ENCODE peak calls at places on chromosome 19, in ten cellular contexts. One of them, this sample, is unnamed. For H3K36me3, the result is how much of the 10 kb centered on the place peaks cover.

GRCh38 chr19:34962281-34962944 is 1.6 kb downstream of the ZNF792 start:
- DNase-seq in HCT116: no peak
- DNase-seq in CD4-positive, alpha-beta memory T cell: peak
- DNase-seq in mesendoderm: peak
- DNase-seq in esophagus squamous epithelium: no peak
- DNase-seq in aorta: no peak
- DNase-seq in mammary epithelial cell: no peak
- DNase-seq in CD8-positive, alpha-beta T cell: peak
- DNase-seq in prostate gland: no peak
- DNase-seq in OCI-LY7: peak
- DNase-seq in this sample: no peak

GRCh38 chr19:31141301-31141700 is 207.9 kb downstream of the TSHZ3 start:
- DNase-seq in CD8-positive, alpha-beta T cell: no peak
- DNase-seq in esophagus squamous epithelium: no peak
- DNase-seq in aorta: no peak
- DNase-seq in OCI-LY7: no peak
- DNase-seq in CD4-positive, alpha-beta memory T cell: no peak
- DNase-seq in mammary epithelial cell: no peak
- DNase-seq in HCT116: no peak
- DNase-seq in prostate gland: no peak
- DNase-seq in mesendoderm: no peak
- DNase-seq in this sample: no peak

GRCh38 chr19:29587059-29587458 is 19.0 kb upstream of the POP4 start:
- DNase-seq in esophagus squamous epithelium: no peak
- DNase-seq in aorta: no peak
- DNase-seq in CD4-positive, alpha-beta memory T cell: no peak
- DNase-seq in mesendoderm: no peak
- DNase-seq in prostate gland: no peak
- DNase-seq in OCI-LY7: no peak
- DNase-seq in CD8-positive, alpha-beta T cell: no peak
- DNase-seq in HCT116: no peak
- DNase-seq in mammary epithelial cell: no peak
- DNase-seq in this sample: no peak

GRCh38 chr19:41116261-41116660 is 2.0 kb downstream of the CYP2F1 start:
- DNase-seq in OCI-LY7: no peak
- DNase-seq in mammary epithelial cell: no peak
- DNase-seq in HCT116: no peak
- DNase-seq in mesendoderm: no peak
- DNase-seq in aorta: no peak
- DNase-seq in CD4-positive, alpha-beta memory T cell: no peak
- DNase-seq in CD8-positive, alpha-beta T cell: no peak
- DNase-seq in esophagus squamous epithelium: no peak
- DNase-seq in prostate gland: no peak
- DNase-seq in this sample: no peak

GRCh38 chr19:13984186-13984585 is 21.9 kb downstream of the RFX1 start:
- DNase-seq in prostate gland: no peak
- DNase-seq in HCT116: no peak
- DNase-seq in OCI-LY7: no peak
- DNase-seq in mesendoderm: no peak
- DNase-seq in mammary epithelial cell: no peak
- DNase-seq in esophagus squamous epithelium: no peak
- DNase-seq in CD8-positive, alpha-beta T cell: no peak
- DNase-seq in aorta: no peak
- DNase-seq in CD4-positive, alpha-beta memory T cell: no peak
- DNase-seq in this sample: no peak

GRCh38 chr19:42081584-42082258 is 5.8 kb downstream of the ZNF574 start:
- DNase-seq in HCT116: no peak
- DNase-seq in mammary epithelial cell: no peak
- DNase-seq in aorta: no peak
- DNase-seq in CD4-positive, alpha-beta memory T cell: no peak
- DNase-seq in OCI-LY7: peak
- DNase-seq in prostate gland: no peak
- DNase-seq in CD8-positive, alpha-beta T cell: no peak
- DNase-seq in esophagus squamous epithelium: no peak
- DNase-seq in mesendoderm: peak
- DNase-seq in this sample: no peak

GRCh38 chr19:6521718-6522646 is 8.8 kb upstream of the TNFSF9 start:
- DNase-seq in esophagus squamous epithelium: no peak
- DNase-seq in aorta: no peak
- DNase-seq in mesendoderm: peak
- DNase-seq in HCT116: no peak
- DNase-seq in CD8-positive, alpha-beta T cell: peak
- DNase-seq in mammary epithelial cell: no peak
- DNase-seq in OCI-LY7: peak
- DNase-seq in prostate gland: no peak
- DNase-seq in CD4-positive, alpha-beta memory T cell: peak
- DNase-seq in this sample: no peak

GRCh38 chr19:29504454-29504853 is 21.3 kb upstream of the VSTM2B start:
- DNase-seq in mammary epithelial cell: no peak
- DNase-seq in OCI-LY7: no peak
- DNase-seq in prostate gland: no peak
- DNase-seq in esophagus squamous epithelium: no peak
- DNase-seq in CD8-positive, alpha-beta T cell: no peak
- DNase-seq in HCT116: no peak
- DNase-seq in CD4-positive, alpha-beta memory T cell: no peak
- DNase-seq in mesendoderm: no peak
- DNase-seq in aorta: peak
- DNase-seq in this sample: no peak

GRCh38 chr19:57269515-57270250 is 10.6 kb upstream of the ZNF460 start:
- DNase-seq in CD4-positive, alpha-beta memory T cell: no peak
- DNase-seq in mesendoderm: no peak
- DNase-seq in HCT116: no peak
- DNase-seq in prostate gland: no peak
- DNase-seq in CD8-positive, alpha-beta T cell: no peak
- DNase-seq in mammary epithelial cell: peak
- DNase-seq in aorta: no peak
- DNase-seq in OCI-LY7: peak
- DNase-seq in esophagus squamous epithelium: no peak
- DNase-seq in this sample: no peak

GRCh38 chr19:4115818-4116385 is 8.0 kb downstream of the MAP2K2 start:
- DNase-seq in CD4-positive, alpha-beta memory T cell: no peak
- DNase-seq in HCT116: no peak
- DNase-seq in prostate gland: no peak
- DNase-seq in mammary epithelial cell: no peak
- DNase-seq in aorta: no peak
- DNase-seq in mesendoderm: no peak
- DNase-seq in esophagus squamous epithelium: no peak
- DNase-seq in CD8-positive, alpha-beta T cell: no peak
- DNase-seq in OCI-LY7: peak
- DNase-seq in this sample: no peak

GRCh38 chr19:13995017-13995728 is 10.9 kb downstream of the RFX1 start:
- DNase-seq in mammary epithelial cell: no peak
- DNase-seq in prostate gland: no peak
- DNase-seq in HCT116: no peak
- DNase-seq in aorta: no peak
- DNase-seq in OCI-LY7: no peak
- DNase-seq in mesendoderm: no peak
- DNase-seq in CD8-positive, alpha-beta T cell: no peak
- DNase-seq in CD4-positive, alpha-beta memory T cell: no peak
- DNase-seq in esophagus squamous epithelium: no peak
- DNase-seq in this sample: peak

GRCh38 chr19:5318306-5318705 is 22.3 kb downstream of the PTPRS start:
- DNase-seq in CD4-positive, alpha-beta memory T cell: no peak
- DNase-seq in OCI-LY7: no peak
- DNase-seq in esophagus squamous epithelium: no peak
- DNase-seq in mammary epithelial cell: no peak
- DNase-seq in CD8-positive, alpha-beta T cell: no peak
- DNase-seq in aorta: no peak
- DNase-seq in prostate gland: no peak
- DNase-seq in mesendoderm: no peak
- DNase-seq in HCT116: no peak
- DNase-seq in this sample: no peak

GRCh38 chr19:5314907-5315298 is 25.7 kb downstream of the PTPRS start:
- DNase-seq in HCT116: no peak
- DNase-seq in CD8-positive, alpha-beta T cell: no peak
- DNase-seq in esophagus squamous epithelium: no peak
- DNase-seq in mesendoderm: no peak
- DNase-seq in CD4-positive, alpha-beta memory T cell: no peak
- DNase-seq in OCI-LY7: no peak
- DNase-seq in mammary epithelial cell: no peak
- DNase-seq in aorta: no peak
- DNase-seq in prostate gland: no peak
- DNase-seq in this sample: no peak

GRCh38 chr19:5319516-5319915 is 21.1 kb downstream of the PTPRS start:
- DNase-seq in CD8-positive, alpha-beta T cell: no peak
- DNase-seq in mammary epithelial cell: no peak
- DNase-seq in mesendoderm: no peak
- DNase-seq in OCI-LY7: no peak
- DNase-seq in esophagus squamous epithelium: no peak
- DNase-seq in aorta: no peak
- DNase-seq in prostate gland: no peak
- DNase-seq in CD4-positive, alpha-beta memory T cell: no peak
- DNase-seq in HCT116: no peak
- DNase-seq in this sample: no peak

GRCh38 chr19:5316138-5316537 is 24.5 kb downstream of the PTPRS start:
- DNase-seq in HCT116: no peak
- DNase-seq in prostate gland: no peak
- DNase-seq in OCI-LY7: no peak
- DNase-seq in esophagus squamous epithelium: no peak
- DNase-seq in mesendoderm: no peak
- DNase-seq in CD4-positive, alpha-beta memory T cell: no peak
- DNase-seq in aorta: no peak
- DNase-seq in mammary epithelial cell: no peak
- DNase-seq in CD8-positive, alpha-beta T cell: no peak
- DNase-seq in this sample: no peak

GRCh38 chr19:5317321-5317720 is 23.3 kb downstream of the PTPRS start:
- DNase-seq in prostate gland: no peak
- DNase-seq in CD4-positive, alpha-beta memory T cell: no peak
- DNase-seq in HCT116: no peak
- DNase-seq in mammary epithelial cell: no peak
- DNase-seq in CD8-positive, alpha-beta T cell: no peak
- DNase-seq in mesendoderm: no peak
- DNase-seq in OCI-LY7: no peak
- DNase-seq in esophagus squamous epithelium: no peak
- DNase-seq in aorta: no peak
- DNase-seq in this sample: no peak
- H3K27ac ChIP-seq in prostate gland: no peak
- H3K27ac ChIP-seq in CD4-positive, alpha-beta memory T cell: no peak
- H3K27ac ChIP-seq in HCT116: no peak
- H3K27ac ChIP-seq in mammary epithelial cell: no peak
- H3K27ac ChIP-seq in CD8-positive, alpha-beta T cell: no peak
- H3K27ac ChIP-seq in mesendoderm: no peak
- H3K27ac ChIP-seq in OCI-LY7: no peak
- H3K27ac ChIP-seq in esophagus squamous epithelium: no peak
- H3K27ac ChIP-seq in aorta: no peak
- H3K27ac ChIP-seq in this sample: no peak

GRCh38 chr19:54203151-54203611 is 2.5 kb downstream of the RPS9 start:
- DNase-seq in HCT116: no peak
- DNase-seq in esophagus squamous epithelium: no peak
- DNase-seq in mesendoderm: no peak
- DNase-seq in prostate gland: no peak
- DNase-seq in CD8-positive, alpha-beta T cell: no peak
- DNase-seq in CD4-positive, alpha-beta memory T cell: no peak
- DNase-seq in aorta: peak
- DNase-seq in OCI-LY7: peak
- DNase-seq in mammary epithelial cell: no peak
- DNase-seq in this sample: no peak
- H3K36me3 ChIP-seq in HCT116: half or more
- H3K36me3 ChIP-seq in esophagus squamous epithelium: under half
- H3K36me3 ChIP-seq in mesendoderm: under half
- H3K36me3 ChIP-seq in prostate gland: under half
- H3K36me3 ChIP-seq in CD8-positive, alpha-beta T cell: half or more
- H3K36me3 ChIP-seq in CD4-positive, alpha-beta memory T cell: half or more
- H3K36me3 ChIP-seq in aorta: under half
- H3K36me3 ChIP-seq in OCI-LY7: half or more
- H3K36me3 ChIP-seq in mammary epithelial cell: under half
- H3K36me3 ChIP-seq in this sample: half or more

GRCh38 chr19:36054119-36054732 is at the start of gene THAP8:
- DNase-seq in CD8-positive, alpha-beta T cell: peak
- DNase-seq in mesendoderm: peak
- DNase-seq in HCT116: peak
- DNase-seq in OCI-LY7: peak
- DNase-seq in CD4-positive, alpha-beta memory T cell: peak
- DNase-seq in aorta: peak
- DNase-seq in prostate gland: peak
- DNase-seq in esophagus squamous epithelium: peak
- DNase-seq in mammary epithelial cell: peak
- DNase-seq in this sample: peak

GRCh38 chr19:36047835-36048234 is 6.2 kb downstream of the THAP8 start:
- DNase-seq in OCI-LY7: no peak
- DNase-seq in mesendoderm: no peak
- DNase-seq in mammary epithelial cell: no peak
- DNase-seq in prostate gland: no peak
- DNase-seq in esophagus squamous epithelium: no peak
- DNase-seq in aorta: no peak
- DNase-seq in CD4-positive, alpha-beta memory T cell: no peak
- DNase-seq in HCT116: no peak
- DNase-seq in CD8-positive, alpha-beta T cell: no peak
- DNase-seq in this sample: no peak

GRCh38 chr19:36049080-36049698 is 4.9 kb downstream of the THAP8 start:
- DNase-seq in aorta: no peak
- DNase-seq in mammary epithelial cell: no peak
- DNase-seq in esophagus squamous epithelium: no peak
- DNase-seq in prostate gland: no peak
- DNase-seq in CD8-positive, alpha-beta T cell: no peak
- DNase-seq in CD4-positive, alpha-beta memory T cell: no peak
- DNase-seq in mesendoderm: no peak
- DNase-seq in HCT116: no peak
- DNase-seq in OCI-LY7: no peak
- DNase-seq in this sample: no peak

GRCh38 chr19:36051637-36052036 is 2.4 kb downstream of the THAP8 start:
- DNase-seq in CD8-positive, alpha-beta T cell: no peak
- DNase-seq in prostate gland: no peak
- DNase-seq in OCI-LY7: no peak
- DNase-seq in HCT116: no peak
- DNase-seq in esophagus squamous epithelium: no peak
- DNase-seq in aorta: no peak
- DNase-seq in mesendoderm: peak
- DNase-seq in CD4-positive, alpha-beta memory T cell: no peak
- DNase-seq in mammary epithelial cell: no peak
- DNase-seq in this sample: no peak

GRCh38 chr19:36051236-36051635 is 2.8 kb downstream of the THAP8 start:
- DNase-seq in HCT116: peak
- DNase-seq in mesendoderm: peak
- DNase-seq in OCI-LY7: peak
- DNase-seq in prostate gland: no peak
- DNase-seq in aorta: no peak
- DNase-seq in esophagus squamous epithelium: no peak
- DNase-seq in CD8-positive, alpha-beta T cell: no peak
- DNase-seq in CD4-positive, alpha-beta memory T cell: no peak
- DNase-seq in mammary epithelial cell: no peak
- DNase-seq in this sample: no peak
- H3K27ac ChIP-seq in HCT116: no peak
- H3K27ac ChIP-seq in mesendoderm: no peak
- H3K27ac ChIP-seq in OCI-LY7: no peak
- H3K27ac ChIP-seq in prostate gland: no peak
- H3K27ac ChIP-seq in aorta: no peak
- H3K27ac ChIP-seq in esophagus squamous epithelium: no peak
- H3K27ac ChIP-seq in CD8-positive, alpha-beta T cell: no peak
- H3K27ac ChIP-seq in CD4-positive, alpha-beta memory T cell: no peak
- H3K27ac ChIP-seq in mammary epithelial cell: no peak
- H3K27ac ChIP-seq in this sample: no peak

GRCh38 chr19:10789876-10790275 is 46.1 kb downstream of the TMED1 start:
- DNase-seq in CD8-positive, alpha-beta T cell: no peak
- DNase-seq in prostate gland: no peak
- DNase-seq in OCI-LY7: no peak
- DNase-seq in mammary epithelial cell: no peak
- DNase-seq in esophagus squamous epithelium: no peak
- DNase-seq in mesendoderm: no peak
- DNase-seq in aorta: no peak
- DNase-seq in HCT116: no peak
- DNase-seq in CD4-positive, alpha-beta memory T cell: no peak
- DNase-seq in this sample: no peak
- H3K36me3 ChIP-seq in CD8-positive, alpha-beta T cell: under half
- H3K36me3 ChIP-seq in prostate gland: under half
- H3K36me3 ChIP-seq in OCI-LY7: half or more
- H3K36me3 ChIP-seq in mammary epithelial cell: under half
- H3K36me3 ChIP-seq in esophagus squamous epithelium: half or more
- H3K36me3 ChIP-seq in mesendoderm: under half
- H3K36me3 ChIP-seq in aorta: under half
- H3K36me3 ChIP-seq in HCT116: under half
- H3K36me3 ChIP-seq in CD4-positive, alpha-beta memory T cell: half or more
- H3K36me3 ChIP-seq in this sample: half or more

This sample was measured in left ventricle myocardium inferior.